ENCODE peak calls at places on chromosomes 5 and 9, in six cellular contexts. R is NCI-H510A treated with DMSO at 0.1 percent for 48 hours; V is brain microvascular endothelial cell; U is AG10803; S is CD4-positive, CD25-positive, alpha-beta regulatory T cell; O is neuronal stem cell. G is an unnamed sample.

GRCh38 chr5:95759634-95760033 is 28.5 kb downstream of the RHOBTB3 start:
- DNase-seq in R (peak; percentile 23), V (peak; percentile 63), U (peak; percentile 87), S (no peak), O (no peak), G (peak; percentile 40)

GRCh38 chr5:139726248-139726647 is 69.4 kb upstream of the PSD2 start:
- DNase-seq in R (no peak), V (no peak), U (no peak), S (no peak), O (no peak), G (no peak)

GRCh38 chr5:93723005-93723404 is 18.4 kb downstream of the POU5F2 start:
- DNase-seq in R (no peak), V (no peak), U (no peak), S (no peak), O (no peak), G (peak; percentile 21)

GRCh38 chr5:178259623-178260536 is 27.3 kb upstream of the PHYKPL start:
- DNase-seq in R (no peak), V (no peak), U (no peak), S (no peak), O (no peak), G (no peak)

GRCh38 chr5:88657166-88657565 is 225.8 kb downstream of the MEF2C start:
- DNase-seq in R (no peak), V (no peak), U (no peak), S (no peak), O (no peak), G (no peak)

GRCh38 chr5:151954271-151954670 is 29.6 kb upstream of the GLRA1 start:
- DNase-seq in R (no peak), V (no peak), U (no peak), S (no peak), O (no peak), G (no peak)

GRCh38 chr9:111891910-111892499 is 4.6 kb upstream of the UGCG start:
- DNase-seq in R (peak; percentile 99), V (no peak), U (no peak), S (peak; percentile 63), O (no peak), G (peak; percentile 19)

GRCh38 chr5:149153193-149153750 is 12.0 kb downstream of the ABLIM3 start:
- DNase-seq in R (no peak), V (no peak), U (no peak), S (no peak), O (no peak), G (no peak)

GRCh38 chr5:65050826-65051498 is 282.2 kb downstream of the CWC27 start:
- DNase-seq in R (no peak), V (no peak), U (peak; percentile 83), S (no peak), O (no peak), G (no peak)

GRCh38 chr5:150116667-150117395 is 30.5 kb upstream of the CSF1R start:
- DNase-seq in R (no peak), V (no peak), U (no peak), S (no peak), O (no peak), G (no peak)

GRCh38 chr9:115008536-115008935 is 78.1 kb upstream of the TNFSF8 start:
- DNase-seq in R (no peak), V (peak; percentile 89), U (peak; percentile 87), S (no peak), O (no peak), G (no peak)

GRCh38 chr9:6098431-6098830 is 83.0 kb upstream of the RANBP6 start:
- DNase-seq in R (no peak), V (no peak), U (peak; percentile 9), S (no peak), O (no peak), G (no peak)

GRCh38 chr9:115035872-115036612 is 81.9 kb downstream of the TNC start:
- DNase-seq in R (no peak), V (peak; percentile 48), U (peak; percentile 94), S (no peak), O (no peak), G (no peak)

GRCh38 chr9:77839459-77840140 is 191.5 kb upstream of the GNA14 start:
- DNase-seq in R (no peak), V (peak; percentile 54), U (peak; percentile 83), S (no peak), O (no peak), G (no peak)